ENCODE peak calls at places on chromosomes 1 and 21, in ten cellular contexts. C is suprapubic skin; B is CD8-positive, alpha-beta T cell; E is lower lobe of right lung; I is heart right ventricle; J is heart left ventricle; N is adrenal gland; K is body of pancreas; R is IMR-90; L is pancreas. Y is an unnamed sample.

GRCh38 chr21:22743085-22743484 is 1744.9 kb downstream of the NCAM2 start:
- DNase-seq in C (no peak), B (no peak), E (no peak), I (no peak), J (no peak), N (no peak), K (no peak), R (no peak), L (no peak), Y (peak; percentile 47)

GRCh38 chr1:89121641-89122040 is 4.3 kb downstream of the GBP2 start:
- DNase-seq in C (no peak), B (no peak), E (no peak), I (no peak), J (no peak), N (no peak), K (no peak), R (no peak), L (no peak), Y (peak; percentile 21)

GRCh38 chr1:29259802-29260441 is 23.6 kb downstream of the PTPRU start:
- DNase-seq in C (peak; percentile 75), B (peak; percentile 19), E (peak; percentile 70), I (peak; percentile 30), J (peak; percentile 45), N (peak; percentile 53), K (peak; percentile 38), R (no peak), L (peak; percentile 82), Y (peak; percentile 48)

GRCh38 chr1:22539510-22540118 is 23.7 kb upstream of the EPHA8 start:
- DNase-seq in C (no peak), B (no peak), E (no peak), I (no peak), J (no peak), N (no peak), K (no peak), R (no peak), L (no peak), Y (no peak)

GRCh38 chr21:45835301-45836267 is 146.0 kb upstream of the COL6A1 start:
- DNase-seq in C (no peak), B (no peak), E (no peak), I (no peak), J (no peak), N (no peak), K (no peak), R (no peak), L (no peak), Y (peak; percentile 64)

GRCh38 chr21:44418108-44418875 is 37.0 kb upstream of the LRRC3 start:
- DNase-seq in C (peak; percentile 28), B (no peak), E (no peak), I (no peak), J (no peak), N (peak; percentile 4), K (no peak), R (no peak), L (no peak), Y (no peak)

GRCh38 chr1:51558375-51558924 is 39.4 kb upstream of the EPS15 start:
- DNase-seq in C (no peak), B (no peak), E (no peak), I (no peak), J (no peak), N (no peak), K (no peak), R (peak; percentile 47), L (no peak), Y (no peak)

GRCh38 chr1:184082541-184082940 is 31.0 kb downstream of the TSEN15 start:
- DNase-seq in C (no peak), B (no peak), E (no peak), I (no peak), J (no peak), N (no peak), K (no peak), R (no peak), L (no peak), Y (no peak)

GRCh38 chr1:161092621-161093028 is 3.3 kb upstream of the NECTIN4 start:
- DNase-seq in C (no peak), B (no peak), E (no peak), I (no peak), J (no peak), N (no peak), K (no peak), R (peak; percentile 43), L (no peak), Y (no peak)
- H3K4me1 ChIP-seq in C (peaks cover 49% of the 10 kb centered on the region), B (peaks cover 24% of the 10 kb centered on the region), E (peaks cover 24% of the 10 kb centered on the region), I (peaks cover 20% of the 10 kb centered on the region), J (no peaks in the 10 kb centered on the region), N (no peaks in the 10 kb centered on the region), K (peaks cover 35% of the 10 kb centered on the region), R (peaks cover 10% of the 10 kb centered on the region), L (peaks cover 17% of the 10 kb centered on the region), Y (no peaks in the 10 kb centered on the region)

GRCh38 chr1:1122981-1123480 is 7.1 kb upstream of the C1orf159 start:
- DNase-seq in C (no peak), B (no peak), E (peak; percentile 42), I (no peak), J (no peak), N (no peak), K (no peak), R (no peak), L (peak; percentile 48), Y (peak; percentile 39)
- TF ChIP-seq CTCF in C (no peak), B (no peak), E (no peak), I (no peak), J (no peak), N (no peak), K (no peak), R (no peak), L (no peak), Y (no peak)

DNA sequence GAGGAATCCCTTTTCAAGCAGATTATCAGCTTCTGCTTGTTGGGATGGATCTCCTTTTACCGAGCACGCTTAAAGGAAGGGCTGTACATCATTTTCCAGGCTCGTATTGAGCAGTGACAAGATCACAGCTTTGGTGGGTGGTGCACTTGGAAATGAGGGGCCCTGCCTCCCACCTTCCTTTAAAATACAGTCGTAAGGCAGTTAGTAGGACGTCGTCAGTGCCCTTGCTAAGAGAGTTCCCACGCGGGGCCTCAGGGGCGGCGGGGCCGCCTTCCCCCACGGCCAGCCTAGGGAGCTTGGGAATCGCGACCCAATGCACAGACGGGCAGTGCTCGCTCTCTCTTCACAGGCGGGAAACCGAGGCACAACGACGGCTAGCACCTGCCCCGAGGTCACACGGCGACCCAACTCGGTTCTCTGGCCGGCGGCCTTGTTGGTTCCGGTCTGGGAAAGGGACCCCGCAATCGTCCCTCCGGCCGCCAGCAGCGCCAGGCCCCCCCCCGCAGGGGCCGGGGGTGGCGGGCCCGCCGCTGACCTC is 58.6 kb downstream of the H3-3A start:
- DNase-seq in C (no peak), B (no peak), E (no peak), I (no peak), J (no peak), N (no peak), K (no peak), R (no peak), L (no peak), Y (no peak)
- H3K4me1 ChIP-seq in C (peaks cover 42% of the 10 kb centered on the region), B (peaks cover 23% of the 10 kb centered on the region), E (peaks cover 11% of the 10 kb centered on the region), I (peaks cover 16% of the 10 kb centered on the region), J (peaks cover 3% of the 10 kb centered on the region), N (peaks cover 4% of the 10 kb centered on the region), K (peaks cover 32% of the 10 kb centered on the region), R (peaks cover 2% of the 10 kb centered on the region), L (peaks cover 23% of the 10 kb centered on the region), Y (no peaks in the 10 kb centered on the region)

DNA sequence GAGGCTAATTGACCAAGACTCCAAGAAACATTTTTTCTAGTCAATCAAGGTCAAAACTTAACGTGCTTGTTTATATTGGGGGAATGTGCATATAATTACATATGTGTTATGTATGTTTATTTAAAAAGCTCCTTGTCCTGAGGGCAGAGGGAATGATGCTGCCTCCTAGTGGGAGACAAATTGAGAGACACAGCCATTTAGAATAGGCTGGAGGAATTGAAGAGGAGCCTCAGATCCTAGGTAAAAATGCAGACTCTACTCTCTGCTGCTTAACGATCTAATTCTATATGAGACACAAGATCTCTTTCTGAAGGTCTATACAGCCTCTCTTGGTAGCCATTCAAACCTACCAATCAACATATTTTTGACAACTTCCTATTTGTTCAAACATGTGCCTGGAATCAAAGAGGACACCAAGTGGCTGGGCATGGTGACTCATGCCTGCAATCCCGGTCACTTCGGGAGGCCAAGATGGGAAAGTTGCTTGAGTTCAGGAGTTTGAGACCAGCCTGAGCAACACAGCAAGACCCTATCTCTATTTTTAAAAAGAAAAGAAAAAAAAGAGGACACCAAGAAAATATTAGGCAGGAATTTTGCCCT is 136.6 kb upstream of the ZNF648 start:
- DNase-seq in C (no peak), B (no peak), E (no peak), I (no peak), J (no peak), N (no peak), K (no peak), R (no peak), L (no peak), Y (no peak)
- TF ChIP-seq CTCF in C (no peak), B (no peak), E (peak; percentile 32), I (no peak), J (no peak), N (no peak), K (no peak), R (no peak), L (no peak), Y (peak; percentile 34)

GRCh38 chr1:113868387-113869083 is 3.0 kb downstream of the PTPN22 start:
- DNase-seq in C (no peak), B (no peak), E (no peak), I (no peak), J (no peak), N (no peak), K (no peak), R (peak; percentile 59), L (no peak), Y (no peak)

GRCh38 chr1:113872219-113872934 is 865 bp upstream of the PTPN22 start:
- DNase-seq in C (no peak), B (no peak), E (no peak), I (no peak), J (no peak), N (no peak), K (peak; percentile 13), R (no peak), L (no peak), Y (no peak)

GRCh38 chr1:113870778-113871177 is 734 bp downstream of the PTPN22 start:
- DNase-seq in C (no peak), B (no peak), E (no peak), I (no peak), J (no peak), N (no peak), K (no peak), R (no peak), L (no peak), Y (no peak)

GRCh38 chr1:113874017-113874879 is 2.7 kb upstream of the PTPN22 start:
- DNase-seq in C (no peak), B (no peak), E (no peak), I (no peak), J (no peak), N (no peak), K (peak; percentile 73), R (peak; percentile 8), L (no peak), Y (no peak)

DNA sequence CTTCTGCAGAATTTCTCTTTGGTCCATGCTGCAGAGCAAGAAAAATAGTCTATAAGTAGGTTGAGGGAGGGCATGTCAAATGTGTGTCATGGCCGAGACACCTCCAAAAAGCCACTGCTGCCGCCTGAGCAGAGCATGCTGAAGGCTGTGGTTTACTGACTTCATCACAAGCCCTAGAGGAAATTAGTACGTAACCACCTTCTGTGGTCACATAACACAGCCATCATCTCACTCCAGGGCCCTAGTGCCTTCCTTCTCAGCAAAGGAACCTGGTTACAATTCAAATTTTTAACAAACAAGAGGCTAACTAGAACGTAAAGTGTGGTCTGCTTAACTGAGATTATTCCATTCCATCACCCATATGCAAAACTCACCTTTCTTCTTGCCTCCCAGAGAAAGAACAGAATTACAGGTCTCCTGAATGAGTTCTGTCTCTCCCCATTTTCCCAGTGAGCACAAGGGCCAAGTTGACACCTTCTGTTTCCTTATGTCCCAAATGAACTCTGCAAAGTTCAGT is at the start of gene PTPN22:
- DNase-seq in C (no peak), B (peak; percentile 80), E (peak; percentile 73), I (peak; percentile 11), J (peak; percentile 36), N (peak; percentile 16), K (peak; percentile 67), R (peak; percentile 83), L (no peak), Y (no peak)
- H3K4me1 ChIP-seq in C (peaks cover 12% of the 10 kb centered on the region), B (peaks cover 65% of the 10 kb centered on the region), E (peaks cover 15% of the 10 kb centered on the region), I (peaks cover 63% of the 10 kb centered on the region), J (no peaks in the 10 kb centered on the region), N (no peaks in the 10 kb centered on the region), K (peaks cover 28% of the 10 kb centered on the region), R (peaks cover 6% of the 10 kb centered on the region), L (peaks cover 38% of the 10 kb centered on the region), Y (no peaks in the 10 kb centered on the region)

Y was measured in BE2C.